ENCODE peak calls at places on chromosomes 12 and 14, in eight cellular contexts. Q is psoas muscle; U is CD8-positive, alpha-beta memory T cell; F is Peyer's patch; A is cardiac muscle cell; H is brain microvascular endothelial cell; I is mammary epithelial cell; Y is GM23338. T is an unnamed sample.

GRCh38 chr14:74475678-74476077 is 17.4 kb downstream of the NPC2 start:
- DNase-seq in Q (no peak), U (no peak), F (no peak), A (peak; percentile 63), H (peak; percentile 53), I (peak; percentile 48), Y (no peak), T (no peak)

GRCh38 chr12:65778268-65779090 is 45.8 kb upstream of the HMGA2 start:
- DNase-seq in Q (no peak), U (no peak), F (no peak), A (peak; percentile 41), H (no peak), I (peak; percentile 55), Y (no peak), T (no peak)

GRCh38 chr12:9319044-9319841 is 111.0 kb upstream of the PZP start:
- DNase-seq in Q (no peak), U (no peak), F (no peak), A (no peak), H (no peak), I (no peak), Y (no peak), T (no peak)

GRCh38 chr12:560666-561065 is 100.9 kb downstream of the B4GALNT3 start:
- DNase-seq in Q (no peak), U (no peak), F (no peak), A (no peak), H (no peak), I (no peak), Y (no peak), T (no peak)

GRCh38 chr14:78746086-78746595 is 576.0 kb downstream of the NRXN3 start:
- DNase-seq in Q (no peak), U (no peak), F (no peak), A (no peak), H (no peak), I (no peak), Y (no peak), T (no peak)

GRCh38 chr12:2092354-2092753 is 39.6 kb downstream of the CACNA1C start:
- DNase-seq in Q (no peak), U (no peak), F (no peak), A (no peak), H (no peak), I (no peak), Y (no peak), T (no peak)

GRCh38 chr12:42086021-42086420 is 58.7 kb downstream of the GXYLT1 start:
- DNase-seq in Q (no peak), U (no peak), F (no peak), A (peak; percentile 63), H (no peak), I (no peak), Y (no peak), T (no peak)

GRCh38 chr12:112170971-112171596 is 45.7 kb downstream of the TRAFD1 start:
- DNase-seq in Q (no peak), U (no peak), F (no peak), A (no peak), H (no peak), I (no peak), Y (no peak), T (no peak)

GRCh38 chr14:24071836-24072420 is 566 bp downstream of the CPNE6 start:
- DNase-seq in Q (no peak), U (no peak), F (no peak), A (no peak), H (no peak), I (no peak), Y (no peak), T (no peak)

GRCh38 chr12:92561543-92561899 is 141.3 kb upstream of the PLEKHG7 start:
- DNase-seq in Q (no peak), U (no peak), F (no peak), A (peak; percentile 96), H (peak; percentile 88), I (peak; percentile 39), Y (no peak), T (no peak)

GRCh38 chr12:91772411-91772810 is 373.2 kb downstream of the BTG1 start:
- DNase-seq in Q (no peak), U (no peak), F (no peak), A (no peak), H (no peak), I (peak; percentile 31), Y (no peak), T (no peak)

GRCh38 chr12:10718279-10718821 is 4.8 kb downstream of the YBX3 start:
- DNase-seq in Q (no peak), U (no peak), F (no peak), A (peak; percentile 68), H (peak; percentile 60), I (peak; percentile 61), Y (peak; percentile 32), T (no peak)

GRCh38 chr12:79424109-79424721 is 266.5 kb downstream of the PAWR start:
- DNase-seq in Q (no peak), U (no peak), F (no peak), A (peak; percentile 93), H (peak; percentile 89), I (peak; percentile 88), Y (no peak), T (peak; percentile 76)

GRCh38 chr12:40622246-40622838 is 69.9 kb upstream of the CNTN1 start:
- DNase-seq in Q (peak; percentile 30), U (no peak), F (peak; percentile 72), A (peak; percentile 46), H (peak; percentile 47), I (peak; percentile 46), Y (peak; percentile 80), T (no peak)

GRCh38 chr14:70281938-70282337 is 77.5 kb downstream of the COX16 start:
- DNase-seq in Q (no peak), U (no peak), F (no peak), A (no peak), H (no peak), I (no peak), Y (peak; percentile 61), T (no peak)

GRCh38 chr12:123142518-123142840 is 8.4 kb downstream of the PITPNM2 start:
- DNase-seq in Q (no peak), U (no peak), F (no peak), A (no peak), H (no peak), I (no peak), Y (no peak), T (no peak)
- H3K27ac ChIP-seq in Q (peak overlapping the region; percentile 48), U (no peak overlapping the region), F (peak overlapping the region; percentile 90), A (no peak overlapping the region), H (no peak overlapping the region), I (no peak overlapping the region), Y (no peak overlapping the region), T (no peak overlapping the region)

DNA sequence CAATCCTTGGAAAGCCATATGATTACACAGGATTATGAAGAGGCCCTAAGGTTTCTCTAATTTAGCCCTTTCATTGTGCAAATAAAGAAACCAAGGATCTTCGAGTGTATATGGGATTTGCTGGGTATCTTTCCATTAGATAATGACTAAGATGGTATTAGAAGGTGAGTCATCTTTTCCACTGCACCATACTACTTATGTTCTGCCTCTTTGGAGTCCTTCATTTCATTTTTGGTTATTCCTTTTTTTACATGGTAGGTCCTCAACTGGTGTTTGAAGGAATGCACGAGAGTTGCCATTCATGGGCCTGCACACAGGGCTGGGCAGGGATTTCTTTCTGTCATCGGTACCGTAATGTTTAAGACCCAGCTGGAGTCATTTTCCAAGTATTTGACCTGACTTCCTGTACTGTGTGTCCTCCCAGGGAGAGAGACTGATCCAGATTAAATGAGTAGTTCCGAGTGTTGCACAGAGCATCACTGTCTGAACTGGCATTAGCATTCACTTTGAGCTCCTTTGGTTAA is 85.7 kb downstream of the BORCS5 start:
- DNase-seq in Q (no peak), U (no peak), F (no peak), A (peak; percentile 73), H (peak; percentile 62), I (peak; percentile 54), Y (no peak), T (no peak)
- H3K27ac ChIP-seq in Q (peak overlapping the region; percentile 59), U (peak overlapping the region; percentile 83), F (peak overlapping the region; percentile 60), A (peak overlapping the region; percentile 59), H (peak overlapping the region; percentile 84), I (peak overlapping the region; percentile 69), Y (no peak overlapping the region), T (peak overlapping the region; percentile 52)

DNA sequence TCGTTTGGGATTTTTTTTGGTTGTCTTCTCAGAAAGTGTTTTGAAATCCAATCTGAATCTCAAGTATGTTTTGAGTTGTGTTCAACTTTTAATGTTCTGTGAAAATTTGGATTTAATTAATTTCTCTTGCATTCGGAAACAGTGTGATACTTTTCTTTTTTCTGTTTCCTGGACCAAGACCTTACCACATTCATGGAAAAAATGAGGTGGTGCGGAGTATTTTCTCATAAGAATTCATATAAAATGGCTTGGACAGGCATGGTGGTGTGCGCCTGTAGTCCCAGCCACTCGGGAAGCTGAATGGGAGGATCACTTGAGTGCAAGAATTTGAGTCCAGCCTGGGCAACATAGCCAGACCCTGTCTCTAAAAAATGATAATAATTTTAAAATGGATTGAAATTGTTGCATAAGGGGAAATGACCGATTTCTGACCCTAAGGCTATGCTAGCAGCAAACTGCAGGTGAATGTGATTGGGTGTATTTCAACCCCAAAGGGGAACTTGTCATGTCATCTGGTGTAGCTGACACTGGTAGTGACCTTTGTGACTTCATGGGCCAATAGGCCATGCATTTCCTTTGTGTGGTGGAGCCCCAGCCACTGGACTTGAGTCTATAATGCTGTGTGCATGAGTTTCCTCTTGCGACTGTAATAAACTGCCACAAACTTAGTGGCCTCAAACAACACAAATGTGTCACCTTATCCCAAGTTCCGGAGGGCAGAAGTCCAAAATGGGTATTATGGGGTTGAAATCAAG is 123.5 kb upstream of the RFLNA start:
- DNase-seq in Q (no peak), U (no peak), F (no peak), A (no peak), H (no peak), I (no peak), Y (no peak), T (no peak)
- H3K27ac ChIP-seq in Q (no peak overlapping the region), U (no peak overlapping the region), F (no peak overlapping the region), A (no peak overlapping the region), H (no peak overlapping the region), I (no peak overlapping the region), Y (no peak overlapping the region), T (no peak overlapping the region)

GRCh38 chr12:57849035-57849434 is 2.5 kb upstream of the CTDSP2 start:
- DNase-seq in Q (no peak), U (no peak), F (no peak), A (peak; percentile 64), H (no peak), I (no peak), Y (no peak), T (no peak)

GRCh38 chr12:57846285-57846576 is 298 bp downstream of the CTDSP2 start:
- DNase-seq in Q (no peak), U (no peak), F (no peak), A (no peak), H (no peak), I (no peak), Y (no peak), T (no peak)

GRCh38 chr12:57846577-57847319 is at the start of gene CTDSP2:
- DNase-seq in Q (peak; percentile 100), U (peak; percentile 88), F (peak; percentile 100), A (peak; percentile 100), H (peak; percentile 99), I (peak; percentile 94), Y (peak; percentile 100), T (peak; percentile 91)

GRCh38 chr12:57845478-57846284 is 848 bp downstream of the CTDSP2 start:
- DNase-seq in Q (peak; percentile 81), U (peak; percentile 42), F (peak; percentile 83), A (peak; percentile 62), H (no peak), I (peak; percentile 63), Y (peak; percentile 71), T (no peak)

DNA sequence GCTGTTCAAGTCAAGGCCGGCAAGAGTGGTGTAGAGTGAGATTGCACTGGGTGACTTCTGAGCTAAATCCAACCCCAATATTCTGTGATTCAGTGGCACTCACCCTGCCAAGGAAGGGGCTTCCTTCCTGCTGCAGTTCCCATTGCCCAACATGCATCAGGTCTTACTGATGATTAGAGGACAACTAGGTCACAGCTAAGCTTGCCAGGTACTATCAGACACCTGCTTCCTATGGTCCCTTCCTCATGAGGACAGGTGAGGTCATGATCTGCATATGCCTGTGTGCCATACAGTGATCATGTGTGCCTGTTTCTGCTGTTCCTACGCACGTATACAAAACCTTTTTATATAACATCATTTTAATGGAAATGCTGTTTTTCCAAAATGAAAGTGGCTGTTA is 1.7 kb upstream of the CTDSP2 start:
- DNase-seq in Q (no peak), U (no peak), F (no peak), A (no peak), H (no peak), I (no peak), Y (no peak), T (no peak)
- H3K27ac ChIP-seq in Q (peak overlapping the region; percentile 100), U (no peak overlapping the region), F (no peak overlapping the region), A (no peak overlapping the region), H (no peak overlapping the region), I (no peak overlapping the region), Y (no peak overlapping the region), T (no peak overlapping the region)